ENCODE peak calls at places on chromosomes 7 and 10, in nine cellular contexts. One of them, this sample, is unnamed. For H3K27me3, the result is how much of the 10 kb centered on the place peaks cover.

GRCh38 chr7:2530076-2530967 is 10.7 kb downstream of the LFNG start:
- DNase-seq in Peyer's patch: peak
- DNase-seq in uterus: no peak
- DNase-seq in ascending aorta: no peak
- DNase-seq in body of pancreas: peak
- DNase-seq in fibroblast of lung: no peak
- DNase-seq in sigmoid colon: no peak
- DNase-seq in heart left ventricle: peak
- DNase-seq in stomach: no peak
- DNase-seq in this sample: no peak

GRCh38 chr7:16926861-16927260 is 45.1 kb upstream of the AGR3 start:
- DNase-seq in body of pancreas: no peak
- DNase-seq in Peyer's patch: no peak
- DNase-seq in uterus: no peak
- DNase-seq in heart left ventricle: no peak
- DNase-seq in ascending aorta: no peak
- DNase-seq in sigmoid colon: no peak
- DNase-seq in stomach: no peak
- DNase-seq in fibroblast of lung: no peak
- DNase-seq in this sample: no peak

GRCh38 chr7:129611246-129612111 is at the start of gene NRF1:
- DNase-seq in uterus: peak
- DNase-seq in body of pancreas: peak
- DNase-seq in stomach: peak
- DNase-seq in fibroblast of lung: peak
- DNase-seq in Peyer's patch: peak
- DNase-seq in heart left ventricle: peak
- DNase-seq in ascending aorta: peak
- DNase-seq in sigmoid colon: peak
- DNase-seq in this sample: peak

GRCh38 chr10:23198610-23198939 is 6.5 kb downstream of the PTF1A start:
- DNase-seq in uterus: no peak
- DNase-seq in sigmoid colon: no peak
- DNase-seq in stomach: no peak
- DNase-seq in ascending aorta: no peak
- DNase-seq in fibroblast of lung: no peak
- DNase-seq in heart left ventricle: no peak
- DNase-seq in body of pancreas: no peak
- DNase-seq in Peyer's patch: no peak
- DNase-seq in this sample: no peak

GRCh38 chr10:113751116-113751728 is at the start of gene PLEKHS1:
- DNase-seq in Peyer's patch: no peak
- DNase-seq in heart left ventricle: no peak
- DNase-seq in body of pancreas: no peak
- DNase-seq in ascending aorta: no peak
- DNase-seq in uterus: no peak
- DNase-seq in stomach: no peak
- DNase-seq in sigmoid colon: no peak
- DNase-seq in fibroblast of lung: no peak
- DNase-seq in this sample: no peak

GRCh38 chr10:131742371-131743000 is 158.3 kb upstream of the PPP2R2D start:
- DNase-seq in sigmoid colon: peak
- DNase-seq in fibroblast of lung: no peak
- DNase-seq in stomach: no peak
- DNase-seq in heart left ventricle: no peak
- DNase-seq in body of pancreas: no peak
- DNase-seq in ascending aorta: no peak
- DNase-seq in Peyer's patch: peak
- DNase-seq in uterus: peak
- DNase-seq in this sample: no peak

GRCh38 chr7:74002474-74003017 is 25.4 kb upstream of the ELN start:
- DNase-seq in heart left ventricle: peak
- DNase-seq in sigmoid colon: no peak
- DNase-seq in Peyer's patch: peak
- DNase-seq in body of pancreas: peak
- DNase-seq in fibroblast of lung: peak
- DNase-seq in uterus: peak
- DNase-seq in stomach: peak
- DNase-seq in ascending aorta: peak
- DNase-seq in this sample: no peak

GRCh38 chr7:40827217-40828085 is 692.6 kb downstream of the SUGCT start:
- DNase-seq in fibroblast of lung: no peak
- DNase-seq in sigmoid colon: no peak
- DNase-seq in heart left ventricle: no peak
- DNase-seq in ascending aorta: no peak
- DNase-seq in stomach: no peak
- DNase-seq in uterus: no peak
- DNase-seq in Peyer's patch: peak
- DNase-seq in body of pancreas: no peak
- DNase-seq in this sample: no peak

GRCh38 chr10:113060221-113061053 is 110.4 kb downstream of the TCF7L2 start:
- DNase-seq in body of pancreas: no peak
- DNase-seq in Peyer's patch: no peak
- DNase-seq in fibroblast of lung: peak
- DNase-seq in stomach: no peak
- DNase-seq in uterus: no peak
- DNase-seq in sigmoid colon: peak
- DNase-seq in ascending aorta: no peak
- DNase-seq in heart left ventricle: peak
- DNase-seq in this sample: no peak

GRCh38 chr7:55476071-55476803 is 96.1 kb downstream of the VOPP1 start:
- DNase-seq in sigmoid colon: no peak
- DNase-seq in heart left ventricle: no peak
- DNase-seq in Peyer's patch: peak
- DNase-seq in ascending aorta: no peak
- DNase-seq in uterus: no peak
- DNase-seq in fibroblast of lung: peak
- DNase-seq in stomach: no peak
- DNase-seq in body of pancreas: no peak
- DNase-seq in this sample: no peak

GRCh38 chr10:125035136-125035535 is 93.2 kb downstream of the ZRANB1 start:
- DNase-seq in ascending aorta: no peak
- DNase-seq in body of pancreas: no peak
- DNase-seq in Peyer's patch: no peak
- DNase-seq in fibroblast of lung: peak
- DNase-seq in uterus: no peak
- DNase-seq in stomach: no peak
- DNase-seq in sigmoid colon: no peak
- DNase-seq in heart left ventricle: no peak
- DNase-seq in this sample: no peak

GRCh38 chr7:143387156-143387975 is 6.2 kb downstream of the ZYX start:
- DNase-seq in uterus: no peak
- DNase-seq in stomach: no peak
- DNase-seq in ascending aorta: no peak
- DNase-seq in Peyer's patch: peak
- DNase-seq in sigmoid colon: peak
- DNase-seq in heart left ventricle: no peak
- DNase-seq in body of pancreas: no peak
- DNase-seq in fibroblast of lung: no peak
- DNase-seq in this sample: no peak
- TF ChIP-seq CTCF in uterus: no peak
- TF ChIP-seq CTCF in stomach: no peak
- TF ChIP-seq CTCF in ascending aorta: peak
- TF ChIP-seq CTCF in Peyer's patch: no peak
- TF ChIP-seq CTCF in sigmoid colon: no peak
- TF ChIP-seq CTCF in heart left ventricle: no peak
- TF ChIP-seq CTCF in body of pancreas: no peak
- TF ChIP-seq CTCF in fibroblast of lung: peak
- TF ChIP-seq CTCF in this sample: no peak

DNA sequence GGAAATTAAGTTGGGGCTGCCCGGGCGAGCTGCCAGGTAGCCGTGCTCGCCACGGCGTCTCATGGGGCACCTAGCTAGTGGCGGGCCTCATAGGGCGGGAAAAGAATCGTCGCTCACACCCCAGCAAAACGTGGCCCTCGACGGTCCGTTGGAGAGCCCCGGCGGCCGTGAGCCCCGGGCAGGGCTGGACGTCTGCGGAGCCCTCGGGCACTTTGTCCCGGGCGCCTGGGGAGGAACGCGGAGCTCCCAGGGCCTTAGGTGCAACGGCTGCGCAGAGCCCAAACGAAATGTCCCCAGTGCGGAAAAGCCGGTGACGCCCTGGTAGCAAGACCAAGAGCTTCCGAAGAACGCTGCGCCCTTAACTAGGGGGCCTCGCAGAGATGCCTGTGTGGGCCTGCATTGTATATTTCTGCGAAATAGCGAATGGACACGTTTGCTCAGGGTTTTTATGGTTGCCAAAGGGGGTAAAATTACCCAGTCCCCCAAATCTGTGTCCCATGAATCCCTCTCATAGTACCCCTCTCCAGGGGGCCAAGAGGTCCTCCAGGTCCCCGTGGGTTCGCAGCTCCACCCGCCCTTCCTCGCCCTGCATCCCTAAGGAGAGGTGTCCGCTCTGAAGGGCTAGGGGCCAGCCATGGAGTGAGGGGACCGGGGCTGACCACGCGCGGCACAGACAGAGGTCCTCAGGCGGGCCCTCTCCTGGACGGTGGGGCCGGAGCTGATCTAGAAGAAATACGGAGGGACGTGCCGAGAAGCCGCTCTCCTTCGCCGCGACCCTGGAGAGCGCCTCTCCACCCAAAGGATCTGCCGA is 1.0 kb upstream of the SFMBT2 start:
- DNase-seq in body of pancreas: no peak
- DNase-seq in fibroblast of lung: no peak
- DNase-seq in ascending aorta: no peak
- DNase-seq in uterus: peak
- DNase-seq in Peyer's patch: no peak
- DNase-seq in heart left ventricle: peak
- DNase-seq in stomach: no peak
- DNase-seq in sigmoid colon: no peak
- DNase-seq in this sample: no peak
- H3K27me3 ChIP-seq in body of pancreas: under half
- H3K27me3 ChIP-seq in fibroblast of lung: under half
- H3K27me3 ChIP-seq in ascending aorta: under half
- H3K27me3 ChIP-seq in uterus: under half
- H3K27me3 ChIP-seq in Peyer's patch: under half
- H3K27me3 ChIP-seq in heart left ventricle: under half
- H3K27me3 ChIP-seq in stomach: half or more
- H3K27me3 ChIP-seq in sigmoid colon: half or more
- H3K27me3 ChIP-seq in this sample: under half

GRCh38 chr10:78382047-78382446 is 348.4 kb downstream of the RPS24 start:
- DNase-seq in stomach: no peak
- DNase-seq in Peyer's patch: no peak
- DNase-seq in fibroblast of lung: no peak
- DNase-seq in sigmoid colon: no peak
- DNase-seq in heart left ventricle: no peak
- DNase-seq in body of pancreas: no peak
- DNase-seq in ascending aorta: no peak
- DNase-seq in uterus: no peak
- DNase-seq in this sample: no peak

GRCh38 chr10:78382776-78383175 is 349.1 kb downstream of the RPS24 start:
- DNase-seq in uterus: no peak
- DNase-seq in Peyer's patch: no peak
- DNase-seq in fibroblast of lung: no peak
- DNase-seq in sigmoid colon: no peak
- DNase-seq in heart left ventricle: no peak
- DNase-seq in ascending aorta: no peak
- DNase-seq in stomach: no peak
- DNase-seq in body of pancreas: no peak
- DNase-seq in this sample: no peak

GRCh38 chr10:78383378-78383777 is 349.7 kb downstream of the RPS24 start:
- DNase-seq in heart left ventricle: no peak
- DNase-seq in body of pancreas: no peak
- DNase-seq in sigmoid colon: no peak
- DNase-seq in stomach: no peak
- DNase-seq in Peyer's patch: no peak
- DNase-seq in ascending aorta: no peak
- DNase-seq in uterus: no peak
- DNase-seq in fibroblast of lung: no peak
- DNase-seq in this sample: no peak

GRCh38 chr10:78378192-78378591 is 344.5 kb downstream of the RPS24 start:
- DNase-seq in Peyer's patch: no peak
- DNase-seq in sigmoid colon: no peak
- DNase-seq in stomach: no peak
- DNase-seq in body of pancreas: no peak
- DNase-seq in uterus: no peak
- DNase-seq in heart left ventricle: no peak
- DNase-seq in ascending aorta: no peak
- DNase-seq in fibroblast of lung: no peak
- DNase-seq in this sample: no peak

DNA sequence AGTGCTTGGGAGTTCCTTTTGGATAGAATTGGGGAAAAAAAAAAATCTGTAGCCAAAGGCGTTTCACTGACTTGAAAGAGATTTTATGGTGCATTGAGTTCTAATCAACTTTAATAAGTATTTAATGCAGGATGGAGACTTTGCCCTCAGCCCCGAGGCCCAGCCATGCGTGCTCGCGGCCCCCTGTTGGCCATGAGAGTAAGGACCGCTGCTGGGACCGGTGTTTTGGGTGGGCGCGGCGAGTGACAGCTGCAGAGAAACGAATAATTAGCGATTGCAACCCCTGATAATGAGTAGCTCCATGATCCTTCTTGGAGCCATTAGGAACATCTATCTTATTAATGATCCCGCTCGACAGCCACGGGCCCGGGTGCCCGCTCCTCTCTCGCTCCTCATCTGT is 347.4 kb downstream of the RPS24 start:
- DNase-seq in Peyer's patch: no peak
- DNase-seq in sigmoid colon: no peak
- DNase-seq in stomach: no peak
- DNase-seq in ascending aorta: no peak
- DNase-seq in uterus: no peak
- DNase-seq in fibroblast of lung: no peak
- DNase-seq in body of pancreas: no peak
- DNase-seq in heart left ventricle: no peak
- DNase-seq in this sample: no peak
- TF ChIP-seq CTCF in Peyer's patch: no peak
- TF ChIP-seq CTCF in sigmoid colon: no peak
- TF ChIP-seq CTCF in stomach: no peak
- TF ChIP-seq CTCF in ascending aorta: no peak
- TF ChIP-seq CTCF in uterus: no peak
- TF ChIP-seq CTCF in fibroblast of lung: peak
- TF ChIP-seq CTCF in body of pancreas: no peak
- TF ChIP-seq CTCF in heart left ventricle: no peak
- TF ChIP-seq CTCF in this sample: no peak

GRCh38 chr10:123132576-123133477 is 2.9 kb upstream of the HMX3 start:
- DNase-seq in fibroblast of lung: peak
- DNase-seq in stomach: peak
- DNase-seq in body of pancreas: peak
- DNase-seq in heart left ventricle: peak
- DNase-seq in Peyer's patch: peak
- DNase-seq in uterus: peak
- DNase-seq in sigmoid colon: peak
- DNase-seq in ascending aorta: no peak
- DNase-seq in this sample: peak

GRCh38 chr10:123133511-123133910 is 2.3 kb upstream of the HMX3 start:
- DNase-seq in ascending aorta: no peak
- DNase-seq in stomach: no peak
- DNase-seq in heart left ventricle: no peak
- DNase-seq in fibroblast of lung: no peak
- DNase-seq in sigmoid colon: no peak
- DNase-seq in body of pancreas: no peak
- DNase-seq in Peyer's patch: no peak
- DNase-seq in uterus: no peak
- DNase-seq in this sample: no peak

GRCh38 chr10:123134058-123134914 is 1.5 kb upstream of the HMX3 start:
- DNase-seq in Peyer's patch: no peak
- DNase-seq in stomach: no peak
- DNase-seq in ascending aorta: no peak
- DNase-seq in heart left ventricle: no peak
- DNase-seq in body of pancreas: no peak
- DNase-seq in uterus: no peak
- DNase-seq in sigmoid colon: no peak
- DNase-seq in fibroblast of lung: no peak
- DNase-seq in this sample: no peak

GRCh38 chr10:123126246-123126645 is 9.5 kb upstream of the HMX3 start:
- DNase-seq in body of pancreas: no peak
- DNase-seq in sigmoid colon: no peak
- DNase-seq in fibroblast of lung: no peak
- DNase-seq in ascending aorta: no peak
- DNase-seq in heart left ventricle: no peak
- DNase-seq in stomach: no peak
- DNase-seq in Peyer's patch: no peak
- DNase-seq in uterus: no peak
- DNase-seq in this sample: no peak

GRCh38 chr10:123129553-123130271 is 6.1 kb upstream of the HMX3 start:
- DNase-seq in sigmoid colon: no peak
- DNase-seq in stomach: no peak
- DNase-seq in Peyer's patch: no peak
- DNase-seq in body of pancreas: no peak
- DNase-seq in uterus: no peak
- DNase-seq in ascending aorta: no peak
- DNase-seq in fibroblast of lung: no peak
- DNase-seq in heart left ventricle: no peak
- DNase-seq in this sample: no peak
- H3K27me3 ChIP-seq in sigmoid colon: under half
- H3K27me3 ChIP-seq in stomach: half or more
- H3K27me3 ChIP-seq in Peyer's patch: under half
- H3K27me3 ChIP-seq in body of pancreas: under half
- H3K27me3 ChIP-seq in uterus: under half
- H3K27me3 ChIP-seq in ascending aorta: under half
- H3K27me3 ChIP-seq in fibroblast of lung: under half
- H3K27me3 ChIP-seq in heart left ventricle: half or more
- H3K27me3 ChIP-seq in this sample: under half

This sample was measured in thoracic aorta.